ENCODE peak calls at places on chromosomes 12 and 14, in ten cellular contexts. K, S, T, Y, W, A, C, R, X and O are unnamed samples. For H3K36me3, the result is how much of the 10 kb centered on the place peaks cover.

GRCh38 chr12:100668939-100669536 is 95.6 kb downstream of the GAS2L3 start:
- DNase-seq in Y (peak), C (peak), W (peak), A (no peak), S (peak), T (peak), R (peak), X (peak), K (peak), O (peak)

GRCh38 chr14:106875503-106875902 is 1349.1 kb downstream of the TMEM121 start:
- DNase-seq in T (peak), C (no peak), R (peak), A (no peak), S (no peak), W (no peak), X (peak), Y (peak), K (peak), O (no peak)

GRCh38 chr12:125610292-125610691 is 545.1 kb downstream of the AACS start:
- DNase-seq in A (no peak), S (no peak), W (no peak), Y (no peak), R (no peak), K (no peak), C (no peak), X (no peak), T (no peak), O (no peak)

GRCh38 chr12:112870267-112870980 is 36.3 kb upstream of the OAS1 start:
- DNase-seq in A (no peak), K (no peak), C (no peak), T (no peak), W (no peak), S (no peak), R (no peak), X (no peak), Y (no peak), O (no peak)

GRCh38 chr12:89326260-89327040 is 25.9 kb downstream of the DUSP6 start:
- DNase-seq in C (no peak), Y (no peak), T (no peak), W (no peak), A (no peak), X (no peak), R (no peak), S (no peak), K (no peak), O (no peak)

GRCh38 chr12:46956451-46957035 is 122.9 kb upstream of the PCED1B start:
- DNase-seq in T (no peak), X (no peak), C (no peak), S (no peak), Y (no peak), K (no peak), W (no peak), A (no peak), R (no peak), O (no peak)

GRCh38 chr12:13230500-13230899 is 34.0 kb downstream of the EMP1 start:
- DNase-seq in A (no peak), Y (no peak), K (no peak), R (no peak), C (peak), X (no peak), W (no peak), T (no peak), S (no peak), O (no peak)

GRCh38 chr14:61609143-61609851 is 86.0 kb upstream of the HIF1A start:
- DNase-seq in W (no peak), R (no peak), Y (no peak), S (no peak), T (no peak), K (no peak), C (peak), A (no peak), X (no peak), O (no peak)

GRCh38 chr12:79187032-79187431 is 322.5 kb downstream of the SYT1 start:
- DNase-seq in A (no peak), T (no peak), S (no peak), K (no peak), R (no peak), C (no peak), Y (no peak), X (no peak), W (no peak), O (no peak)

GRCh38 chr14:100748944-100749343 is 22.3 kb downstream of the DLK1 start:
- DNase-seq in K (no peak), X (no peak), C (no peak), Y (no peak), A (peak), R (no peak), T (no peak), S (no peak), W (no peak), O (no peak)

GRCh38 chr12:131142891-131143637 is 189.4 kb downstream of the ADGRD1 start:
- DNase-seq in W (no peak), S (no peak), T (no peak), X (no peak), A (peak), C (no peak), Y (no peak), R (no peak), K (no peak), O (no peak)

GRCh38 chr12:92290881-92291280 is 145.2 kb upstream of the BTG1 start:
- DNase-seq in S (no peak), T (no peak), A (no peak), W (peak), Y (no peak), X (no peak), K (no peak), C (no peak), R (no peak), O (no peak)

GRCh38 chr12:96177013-96177412 is 17.2 kb upstream of the ELK3 start:
- DNase-seq in T (no peak), Y (no peak), K (no peak), A (no peak), C (no peak), W (peak), R (no peak), S (no peak), X (peak), O (no peak)

GRCh38 chr12:71764587-71765321 is 10.1 kb downstream of the RAB21 start:
- DNase-seq in R (no peak), W (no peak), X (no peak), C (no peak), T (no peak), K (no peak), Y (no peak), S (no peak), A (no peak), O (no peak)

GRCh38 chr12:86826051-86826450 is 569.9 kb upstream of the MGAT4C start:
- DNase-seq in C (no peak), R (no peak), Y (no peak), X (no peak), S (no peak), W (no peak), K (no peak), T (no peak), A (no peak), O (no peak)

GRCh38 chr12:78931466-78931990 is 67.0 kb downstream of the SYT1 start:
- DNase-seq in Y (no peak), R (no peak), W (no peak), C (no peak), S (no peak), A (no peak), K (no peak), T (no peak), X (no peak), O (no peak)

GRCh38 chr12:22271036-22271435 is 63.5 kb downstream of the ST8SIA1 start:
- DNase-seq in K (no peak), Y (no peak), R (no peak), X (no peak), S (no peak), W (peak), C (no peak), T (no peak), A (no peak), O (no peak)

GRCh38 chr12:20646239-20646827 is 48.8 kb upstream of the SLCO1C1 start:
- DNase-seq in X (peak), A (no peak), K (no peak), Y (no peak), C (no peak), W (peak), R (no peak), T (no peak), S (no peak), O (no peak)

GRCh38 chr14:69547701-69548348 is 26.8 kb downstream of the CCDC177 start:
- DNase-seq in Y (no peak), C (no peak), A (no peak), T (peak), W (no peak), X (no peak), S (no peak), R (peak), K (no peak), O (no peak)

GRCh38 chr12:128752386-128752785 is 71.4 kb downstream of the SLC15A4 start:
- DNase-seq in Y (no peak), T (no peak), S (no peak), C (no peak), W (no peak), X (no peak), K (no peak), R (no peak), A (no peak), O (no peak)

GRCh38 chr14:22564463-22564862 is 24.6 kb downstream of the DAD1 start:
- DNase-seq in K (no peak), W (no peak), C (no peak), R (no peak), A (no peak), X (peak), Y (no peak), S (no peak), T (no peak), O (no peak)

GRCh38 chr12:111404362-111405148 is 1.2 kb upstream of the SH2B3 start:
- DNase-seq in X (peak), W (no peak), Y (peak), R (peak), K (no peak), S (no peak), A (peak), C (peak), T (no peak), O (no peak)

GRCh38 chr14:92513204-92513965 is at the start of gene RIN3:
- DNase-seq in S (peak), T (peak), A (no peak), R (no peak), W (no peak), K (no peak), C (peak), X (peak), Y (peak), O (peak)

GRCh38 chr12:101925352-101925751 is 48.0 kb downstream of the DRAM1 start:
- DNase-seq in Y (peak), A (peak), X (no peak), T (no peak), C (peak), W (peak), R (peak), S (no peak), K (peak), O (peak)

GRCh38 chr14:75277796-75278421 is 719 bp upstream of the FOS start:
- DNase-seq in R (no peak), C (no peak), W (peak), A (no peak), Y (no peak), T (no peak), K (no peak), S (no peak), X (no peak), O (no peak)

GRCh38 chr14:85344847-85345591 is 184.9 kb upstream of the FLRT2 start:
- DNase-seq in A (no peak), K (no peak), C (no peak), R (no peak), X (no peak), T (no peak), Y (no peak), W (no peak), S (no peak), O (no peak)

GRCh38 chr14:21894003-21894897 is 220.6 kb upstream of the OR4E1 start:
- DNase-seq in R (peak), C (no peak), T (no peak), Y (no peak), W (no peak), S (peak), K (peak), X (peak), A (no peak), O (no peak)

GRCh38 chr12:129212221-129212630 is 358.9 kb downstream of the GLT1D1 start:
- DNase-seq in R (no peak), W (no peak), T (no peak), Y (no peak), C (no peak), K (no peak), S (no peak), X (no peak), A (no peak), O (no peak)

GRCh38 chr12:58443981-58444371 is 476.3 kb downstream of the LRIG3 start:
- DNase-seq in Y (peak), X (no peak), S (peak), R (no peak), C (no peak), T (no peak), W (peak), K (no peak), A (no peak), O (no peak)

GRCh38 chr14:100765991-100766390 is 39.3 kb downstream of the DLK1 start:
- DNase-seq in Y (no peak), R (no peak), C (no peak), X (no peak), W (no peak), A (peak), K (no peak), T (no peak), S (no peak), O (peak)

GRCh38 chr12:89349814-89350213 is 2.5 kb downstream of the DUSP6 start:
- DNase-seq in A (no peak), K (no peak), T (no peak), W (peak), R (peak), Y (peak), C (no peak), X (no peak), S (no peak), O (peak)

GRCh38 chr12:5792350-5792749 is 152.7 kb downstream of the ANO2 start:
- DNase-seq in S (no peak), A (no peak), C (no peak), X (no peak), Y (no peak), R (no peak), T (no peak), W (no peak), K (no peak), O (no peak)

GRCh38 chr14:64786296-64787149 is 82.3 kb downstream of the PLEKHG3 start:
- DNase-seq in R (peak), W (no peak), K (no peak), A (peak), X (no peak), C (no peak), Y (no peak), S (no peak), T (no peak), O (no peak)

GRCh38 chr14:88541324-88541723 is 13.5 kb downstream of the PTPN21 start:
- DNase-seq in S (no peak), C (no peak), A (no peak), X (no peak), R (no peak), Y (no peak), T (no peak), K (no peak), W (peak), O (no peak)

GRCh38 chr12:3200779-3201738 is 123.9 kb downstream of the TSPAN9 start:
- DNase-seq in Y (no peak), X (no peak), S (no peak), C (no peak), W (no peak), T (no peak), K (no peak), A (no peak), R (no peak), O (no peak)

GRCh38 chr12:63150255-63151060 is 543 bp downstream of the AVPR1A start:
- DNase-seq in A (peak), W (no peak), X (peak), C (peak), T (peak), Y (no peak), K (no peak), S (peak), R (peak), O (peak)

GRCh38 chr12:117098361-117099217 is 627 bp downstream of the TESC start:
- DNase-seq in A (no peak), R (peak), Y (no peak), S (peak), X (peak), K (peak), W (no peak), T (peak), C (no peak), O (peak)

GRCh38 chr12:74365178-74365964 is 172.3 kb upstream of the ATXN7L3B start:
- DNase-seq in A (no peak), K (no peak), T (no peak), R (peak), C (no peak), S (no peak), Y (no peak), W (peak), X (peak), O (no peak)

GRCh38 chr14:25431211-25432076 is 381.5 kb upstream of the STXBP6 start:
- DNase-seq in W (peak), K (peak), T (no peak), R (peak), A (no peak), Y (peak), C (no peak), X (peak), S (no peak), O (no peak)

GRCh38 chr14:103897075-103897947 is 30.9 kb upstream of the TDRD9 start:
- DNase-seq in C (no peak), X (no peak), A (no peak), R (peak), K (peak), S (peak), W (no peak), T (peak), Y (peak), O (no peak)

GRCh38 chr12:7090222-7090998 is 1.8 kb downstream of the C1R start:
- DNase-seq in A (no peak), W (peak), K (no peak), T (no peak), Y (no peak), X (no peak), S (no peak), R (no peak), C (no peak), O (no peak)
- H3K4me3 ChIP-seq in A (peak), W (no peak), K (peak), T (peak), Y (peak), X (no peak), S (no peak), R (no peak), C (peak), O (no peak)

GRCh38 chr12:132715874-132716273 is 5.2 kb downstream of the PGAM5 start:
- DNase-seq in W (no peak), A (no peak), X (no peak), S (no peak), T (peak), Y (no peak), C (no peak), R (no peak), K (no peak), O (no peak)

GRCh38 chr12:132716356-132716755 is 5.7 kb downstream of the PGAM5 start:
- DNase-seq in W (no peak), K (no peak), Y (no peak), R (no peak), T (peak), X (no peak), S (no peak), C (no peak), A (no peak), O (peak)

GRCh38 chr12:132718644-132719043 is 8.0 kb downstream of the PGAM5 start:
- DNase-seq in S (no peak), W (no peak), Y (no peak), T (peak), A (no peak), K (no peak), X (no peak), R (no peak), C (no peak), O (no peak)

GRCh38 chr12:132717531-132718387 is 7.1 kb downstream of the PGAM5 start:
- DNase-seq in Y (no peak), W (no peak), K (no peak), R (no peak), A (no peak), X (no peak), T (peak), C (no peak), S (no peak), O (no peak)

GRCh38 chr12:132717011-132717410 is 6.4 kb downstream of the PGAM5 start:
- DNase-seq in X (no peak), R (no peak), K (no peak), T (peak), W (no peak), S (no peak), C (no peak), A (no peak), Y (no peak), O (no peak)
- H3K36me3 ChIP-seq in X (under half), R (under half), K (half or more), T (half or more), W (under half), S (under half), C (under half), A (half or more), Y (under half), O (under half)

GRCh38 chr12:14896477-14897184 is 11.0 kb upstream of the MGP start:
- DNase-seq in C (no peak), S (no peak), Y (no peak), K (no peak), W (no peak), A (no peak), R (no peak), T (no peak), X (no peak), O (no peak)
- H3K4me3 ChIP-seq in C (no peak), S (no peak), Y (no peak), K (no peak), W (no peak), A (no peak), R (no peak), T (no peak), X (no peak), O (peak)

GRCh38 chr14:50822501-50823042 is 8.4 kb downstream of the NIN start:
- DNase-seq in K (no peak), R (no peak), A (no peak), C (no peak), T (no peak), X (peak), Y (no peak), W (peak), S (no peak), O (no peak)

GRCh38 chr14:50821471-50822464 is 9.2 kb downstream of the NIN start:
- DNase-seq in W (peak), T (peak), S (peak), Y (peak), K (peak), A (no peak), C (no peak), X (peak), R (no peak), O (no peak)

GRCh38 chr14:50823051-50823762 is 7.8 kb downstream of the NIN start:
- DNase-seq in K (no peak), A (no peak), C (no peak), W (no peak), R (no peak), X (peak), T (no peak), Y (no peak), S (no peak), O (no peak)

GRCh38 chr14:50825307-50825706 is 5.7 kb downstream of the NIN start:
- DNase-seq in W (no peak), A (no peak), C (no peak), X (no peak), R (no peak), K (no peak), S (no peak), Y (no peak), T (no peak), O (no peak)

GRCh38 chr14:50823763-50824636 is 7.0 kb downstream of the NIN start:
- DNase-seq in Y (no peak), T (no peak), W (peak), X (peak), C (no peak), S (no peak), A (no peak), R (peak), K (peak), O (no peak)
- H3K36me3 ChIP-seq in Y (under half), T (under half), W (under half), X (under half), C (under half), S (under half), A (under half), R (under half), K (under half), O (under half)

GRCh38 chr14:34858765-34859164 is 16.4 kb downstream of the BAZ1A start:
- DNase-seq in T (no peak), X (no peak), A (no peak), W (no peak), Y (no peak), K (no peak), R (no peak), S (no peak), C (no peak), O (no peak)

GRCh38 chr14:34857689-34858449 is 17.3 kb downstream of the BAZ1A start:
- DNase-seq in T (no peak), A (no peak), K (no peak), C (no peak), R (no peak), W (no peak), S (no peak), X (peak), Y (no peak), O (no peak)

GRCh38 chr14:34851395-34851794 is 23.8 kb downstream of the BAZ1A start:
- DNase-seq in Y (no peak), X (no peak), K (no peak), R (no peak), S (no peak), W (peak), A (no peak), T (no peak), C (no peak), O (no peak)

GRCh38 chr14:34853041-34853440 is 22.1 kb downstream of the BAZ1A start:
- DNase-seq in K (no peak), T (no peak), S (no peak), Y (no peak), R (no peak), C (no peak), X (no peak), A (no peak), W (no peak), O (no peak)
- H3K4me3 ChIP-seq in K (no peak), T (no peak), S (no peak), Y (no peak), R (no peak), C (no peak), X (no peak), A (no peak), W (no peak), O (no peak)

DNA sequence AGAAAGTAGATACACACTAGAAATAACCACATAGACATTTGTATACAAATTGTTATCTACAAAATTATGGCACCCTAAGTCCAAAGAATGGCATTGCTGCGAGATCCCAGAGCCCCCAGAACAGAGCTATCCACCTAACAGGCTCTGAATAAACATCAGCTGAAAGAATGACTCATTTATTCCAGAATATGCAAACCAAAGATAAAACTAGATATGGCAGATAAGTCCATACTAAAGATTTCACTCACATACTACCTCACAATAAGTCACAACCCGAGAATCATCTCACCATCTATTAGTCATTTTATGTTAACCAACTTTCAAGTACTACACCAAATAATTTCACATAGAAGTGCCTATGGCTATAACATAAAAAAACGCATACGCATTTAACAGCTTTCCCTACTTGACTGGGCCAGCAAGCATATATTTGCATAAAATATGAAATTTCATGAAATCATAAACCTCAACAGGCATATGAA is 5.6 kb downstream of the CNIH1 start:
- DNase-seq in T (no peak), Y (no peak), R (no peak), X (peak), S (no peak), W (peak), C (no peak), A (no peak), K (no peak), O (no peak)
- H3K36me3 ChIP-seq in T (under half), Y (under half), R (under half), X (under half), S (under half), W (under half), C (under half), A (under half), K (under half), O (under half)

GRCh38 chr14:20802341-20803084 is at the start of gene RNASE1:
- DNase-seq in K (peak), X (no peak), T (no peak), Y (peak), A (peak), W (peak), R (peak), S (no peak), C (no peak), O (no peak)
- H3K4me3 ChIP-seq in K (peak), X (no peak), T (peak), Y (peak), A (peak), W (no peak), R (peak), S (no peak), C (peak), O (no peak)